ENCODE peak calls at places on chromosomes 11 and 22, in ten cellular contexts. C, F, Y, I, K, N, R, E, H and B are unnamed samples. For H3K4me1, the result is how much of the 10 kb centered on the place peaks cover.

GRCh38 chr22:23060612-23061400 is 9.5 kb upstream of the GNAZ start:
- DNase-seq in R (peak), E (peak), C (no peak), N (peak), H (no peak), I (no peak), K (no peak), F (no peak), Y (no peak), B (no peak)

GRCh38 chr22:31241200-31241599 is 29.1 kb downstream of the LIMK2 start:
- DNase-seq in H (no peak), N (peak), K (no peak), R (no peak), F (peak), E (no peak), C (no peak), I (no peak), Y (no peak), B (no peak)

GRCh38 chr11:12629601-12630313 is 44.5 kb upstream of the TEAD1 start:
- DNase-seq in N (no peak), H (no peak), K (no peak), C (peak), I (no peak), R (no peak), F (peak), Y (no peak), E (no peak), B (no peak)

GRCh38 chr22:24833881-24834495 is 28.0 kb downstream of the SGSM1 start:
- DNase-seq in C (no peak), I (no peak), K (no peak), R (no peak), N (no peak), F (no peak), H (no peak), Y (no peak), E (no peak), B (no peak)

GRCh38 chr11:125627236-125627910 is 2.4 kb downstream of the CHEK1 start:
- DNase-seq in C (peak), I (no peak), E (no peak), N (no peak), R (no peak), H (no peak), K (no peak), F (peak), Y (no peak), B (no peak)

GRCh38 chr22:23062616-23063538 is 7.4 kb upstream of the GNAZ start:
- DNase-seq in C (no peak), K (no peak), F (no peak), N (peak), H (no peak), I (no peak), R (peak), E (peak), Y (no peak), B (no peak)

GRCh38 chr11:122696662-122697061 is 41.1 kb downstream of the UBASH3B start:
- DNase-seq in N (peak), R (no peak), Y (no peak), H (no peak), K (no peak), I (no peak), C (no peak), E (no peak), F (no peak), B (no peak)

GRCh38 chr22:20651286-20651685 is 122.6 kb upstream of the SERPIND1 start:
- DNase-seq in I (no peak), Y (no peak), K (no peak), C (no peak), R (no peak), N (peak), H (no peak), E (no peak), F (no peak), B (no peak)

GRCh38 chr22:28027453-28028448 is 108.7 kb upstream of the PITPNB start:
- DNase-seq in I (no peak), N (no peak), E (no peak), R (no peak), Y (no peak), C (no peak), H (no peak), K (no peak), F (no peak), B (no peak)

GRCh38 chr22:39932918-39933649 is 27.1 kb upstream of the TMA7B start:
- DNase-seq in F (no peak), I (no peak), Y (peak), R (no peak), K (peak), C (peak), N (peak), E (peak), H (peak), B (no peak)

GRCh38 chr11:19734171-19734570 is 21.5 kb downstream of the NAV2 start:
- DNase-seq in Y (no peak), R (no peak), C (no peak), K (no peak), F (peak), I (no peak), E (no peak), N (no peak), H (no peak), B (no peak)

GRCh38 chr11:119190531-119190930 is 5.3 kb downstream of the NHERF4 start:
- DNase-seq in N (no peak), C (no peak), E (no peak), K (no peak), F (no peak), I (no peak), R (no peak), Y (no peak), H (no peak), B (no peak)

GRCh38 chr11:12133539-12134238 is 23.3 kb downstream of the MICAL2 start:
- DNase-seq in F (no peak), K (no peak), Y (no peak), C (no peak), I (no peak), N (no peak), H (no peak), R (no peak), E (no peak), B (no peak)

GRCh38 chr22:26590525-26590858 is 560 bp upstream of the TPST2 start:
- DNase-seq in E (no peak), Y (no peak), R (no peak), H (no peak), K (no peak), F (no peak), N (no peak), C (peak), I (no peak), B (no peak)

GRCh38 chr11:18699848-18700261 is 1.3 kb downstream of the TMEM86A start:
- DNase-seq in I (no peak), Y (no peak), C (no peak), N (no peak), R (peak), F (no peak), H (no peak), K (no peak), E (no peak), B (no peak)

GRCh38 chr22:27094633-27095308 is 437.4 kb downstream of the MIAT start:
- DNase-seq in C (no peak), I (no peak), Y (no peak), N (no peak), K (no peak), F (peak), H (no peak), R (no peak), E (no peak), B (no peak)

GRCh38 chr11:72583177-72583553 is 91.1 kb downstream of the PDE2A start:
- DNase-seq in K (no peak), Y (no peak), I (no peak), C (no peak), N (no peak), E (no peak), R (peak), F (no peak), H (no peak), B (no peak)

GRCh38 chr11:86117706-86118050 is 48.8 kb upstream of the PICALM start:
- DNase-seq in F (no peak), K (no peak), N (no peak), E (no peak), C (peak), Y (no peak), I (no peak), H (no peak), R (no peak), B (no peak)

GRCh38 chr22:37740455-37741311 is 43.8 kb downstream of the TRIOBP start:
- DNase-seq in I (no peak), C (no peak), K (no peak), N (no peak), R (no peak), E (no peak), F (no peak), Y (no peak), H (no peak), B (no peak)

GRCh38 chr11:125807909-125808308 is 20.0 kb downstream of the PATE3 start:
- DNase-seq in K (no peak), H (no peak), E (no peak), F (peak), Y (no peak), I (no peak), C (peak), N (no peak), R (no peak), B (no peak)

GRCh38 chr22:50604623-50605348 is 4.2 kb downstream of the MAPK8IP2 start:
- DNase-seq in C (no peak), N (no peak), I (peak), H (no peak), Y (no peak), R (no peak), E (no peak), K (no peak), F (no peak), B (no peak)

GRCh38 chr11:66653123-66653522 is 14.6 kb downstream of the RBM4 start:
- DNase-seq in R (no peak), Y (no peak), N (peak), K (no peak), C (no peak), I (no peak), H (no peak), F (peak), E (no peak), B (no peak)

GRCh38 chr22:35914357-35914664 is 114.3 kb downstream of the RBFOX2 start:
- DNase-seq in E (no peak), H (no peak), C (no peak), I (no peak), N (no peak), Y (no peak), K (no peak), R (no peak), F (no peak), B (no peak)

GRCh38 chr11:126102436-126102894 is 39.8 kb upstream of the CDON start:
- DNase-seq in K (peak), C (no peak), N (peak), I (peak), Y (no peak), F (peak), E (peak), H (no peak), R (no peak), B (no peak)

GRCh38 chr11:72821221-72821919 is 7.2 kb downstream of the ATG16L2 start:
- DNase-seq in N (peak), H (peak), F (no peak), I (no peak), E (peak), K (no peak), R (no peak), Y (no peak), C (no peak), B (no peak)

GRCh38 chr11:115990004-115990447 is 485.8 kb upstream of the CADM1 start:
- DNase-seq in F (no peak), R (no peak), E (no peak), C (no peak), N (peak), Y (no peak), H (peak), K (peak), I (no peak), B (no peak)

GRCh38 chr11:114179234-114179941 is 116.8 kb upstream of the NNMT start:
- DNase-seq in K (peak), Y (no peak), H (no peak), I (peak), C (no peak), E (peak), F (no peak), N (no peak), R (peak), B (peak)

GRCh38 chr11:62497132-62497915 is 49.3 kb downstream of the AHNAK start:
- DNase-seq in K (no peak), N (peak), I (no peak), E (peak), F (peak), Y (peak), R (no peak), H (peak), C (peak), B (no peak)

GRCh38 chr11:32437406-32438345 is 2.3 kb upstream of the WT1 start:
- DNase-seq in K (peak), N (no peak), E (no peak), F (no peak), R (no peak), Y (no peak), C (no peak), H (peak), I (no peak), B (no peak)

GRCh38 chr11:73242291-73243092 is 24.4 kb downstream of the P2RY2 start:
- DNase-seq in N (peak), Y (peak), E (peak), H (peak), I (peak), K (peak), C (peak), F (peak), R (peak), B (no peak)

GRCh38 chr22:42294034-42294985 is 23.9 kb upstream of the TCF20 start:
- DNase-seq in I (peak), F (peak), Y (no peak), E (peak), H (peak), N (peak), K (peak), R (no peak), C (peak), B (no peak)

GRCh38 chr11:61082161-61082870 is 20.0 kb upstream of the CD5 start:
- DNase-seq in Y (no peak), R (peak), K (no peak), C (no peak), I (no peak), N (no peak), F (no peak), E (no peak), H (no peak), B (no peak)

GRCh38 chr22:25650834-25651233 is 86.4 kb downstream of the GRK3 start:
- DNase-seq in R (no peak), Y (no peak), E (no peak), N (no peak), I (no peak), K (no peak), F (no peak), H (no peak), C (no peak), B (no peak)

GRCh38 chr11:86606849-86607481 is 65.5 kb downstream of the ME3 start:
- DNase-seq in I (no peak), K (no peak), R (no peak), Y (no peak), N (no peak), E (no peak), C (peak), F (peak), H (no peak), B (no peak)

GRCh38 chr11:17645190-17645970 is 74.0 kb upstream of the MYOD1 start:
- DNase-seq in E (no peak), I (no peak), Y (no peak), H (peak), K (no peak), F (no peak), C (no peak), R (no peak), N (no peak), B (no peak)

GRCh38 chr11:40491341-40491740 is 968.1 kb downstream of the LRRC4C start:
- DNase-seq in E (no peak), F (no peak), Y (no peak), I (no peak), R (no peak), H (no peak), C (no peak), N (no peak), K (no peak), B (no peak)

GRCh38 chr11:84524422-84525051 is 1102.6 kb downstream of the DLG2 start:
- DNase-seq in H (peak), K (no peak), R (no peak), N (no peak), F (peak), I (no peak), C (peak), E (no peak), Y (peak), B (no peak)

DNA sequence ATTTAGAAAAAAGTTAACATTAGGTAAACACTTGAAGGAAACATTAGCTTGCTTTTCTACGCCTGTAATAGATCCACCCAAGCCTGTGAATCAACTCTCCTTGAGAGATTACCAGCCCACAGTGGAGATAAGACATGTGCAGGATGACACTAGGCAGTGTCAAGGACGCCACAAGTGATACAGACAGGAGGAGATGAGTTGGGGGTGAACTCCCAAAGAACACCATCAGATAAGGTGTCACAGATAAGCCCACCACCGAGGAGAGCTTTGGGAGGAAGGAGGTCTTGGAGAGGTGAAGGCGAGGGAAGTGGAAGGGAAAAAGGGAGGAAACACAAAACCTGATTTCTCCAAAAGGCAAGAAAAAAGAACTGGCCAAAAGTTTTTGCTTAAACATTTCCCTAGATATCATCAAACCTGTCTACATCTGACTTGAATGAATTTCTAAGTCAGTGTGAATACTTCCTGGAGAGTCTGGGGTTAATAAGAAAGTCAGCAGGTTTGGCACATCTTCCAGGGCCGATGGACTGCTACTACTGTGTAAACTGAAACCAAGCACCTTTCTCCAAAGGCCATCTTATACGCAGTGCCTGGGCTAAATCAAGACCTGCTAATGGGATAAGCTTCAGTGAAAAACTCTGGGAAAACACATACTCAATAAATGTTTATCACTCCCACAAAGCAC is 15.5 kb downstream of the CLTCL1 start:
- DNase-seq in H (no peak), I (no peak), Y (no peak), E (peak), C (no peak), K (peak), F (no peak), R (no peak), N (peak), B (no peak)
- H3K27ac ChIP-seq in H (no peak), I (no peak), Y (peak), E (no peak), C (no peak), K (no peak), F (no peak), R (no peak), N (no peak), B (no peak)

GRCh38 chr11:128326791-128327190 is 260.6 kb downstream of the ETS1 start:
- DNase-seq in R (no peak), K (no peak), E (no peak), Y (no peak), F (no peak), I (no peak), H (no peak), N (no peak), C (no peak), B (no peak)

GRCh38 chr11:128324051-128324481 is 263.3 kb downstream of the ETS1 start:
- DNase-seq in R (no peak), K (no peak), Y (no peak), I (no peak), E (no peak), C (no peak), F (no peak), H (no peak), N (no peak), B (no peak)

GRCh38 chr11:128324531-128325141 is 262.7 kb downstream of the ETS1 start:
- DNase-seq in I (no peak), E (no peak), Y (no peak), R (no peak), H (no peak), C (no peak), N (no peak), F (no peak), K (peak), B (no peak)

GRCh38 chr11:128327274-128327673 is 260.1 kb downstream of the ETS1 start:
- DNase-seq in R (no peak), E (no peak), H (no peak), F (no peak), N (no peak), K (no peak), C (no peak), I (no peak), Y (no peak), B (no peak)

DNA sequence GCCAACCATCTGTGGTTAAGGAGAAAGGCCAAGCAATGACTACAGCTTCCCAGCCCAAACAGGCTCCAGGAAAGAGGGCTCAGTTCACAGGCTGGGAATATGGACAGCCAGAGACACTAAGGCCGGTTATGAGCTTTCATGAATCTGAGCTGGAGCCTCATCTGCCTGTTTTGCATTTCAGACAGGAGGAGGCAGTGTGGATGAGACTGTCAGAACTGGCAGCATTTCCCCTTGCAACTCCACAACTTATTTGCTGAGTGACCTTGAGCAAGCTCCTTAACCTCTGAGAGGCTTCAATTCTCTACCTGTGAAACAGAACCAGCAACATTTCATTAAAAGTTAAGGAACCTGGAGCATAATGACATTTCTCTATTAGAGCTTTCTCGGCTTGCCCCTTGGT is 264.0 kb downstream of the ETS1 start:
- DNase-seq in H (peak), K (peak), R (no peak), F (peak), C (no peak), I (no peak), N (no peak), Y (no peak), E (no peak), B (no peak)
- TF ChIP-seq CTCF in H (peak), K (peak), R (no peak), F (peak), C (peak), I (no peak), N (no peak), Y (no peak), E (no peak), B (no peak)

GRCh38 chr11:110131386-110132123 is 38.4 kb downstream of the ZC3H12C start:
- DNase-seq in H (peak), C (no peak), F (no peak), E (no peak), R (no peak), K (no peak), I (no peak), N (no peak), Y (no peak), B (no peak)
- H3K4me1 ChIP-seq in H (under half), C (under half), F (under half), E (under half), R (under half), K (under half), I (under half), N (under half), Y (under half), B (under half)

GRCh38 chr11:82980292-82980691 is 78.8 kb downstream of the DDIAS start:
- DNase-seq in I (no peak), Y (peak), E (no peak), K (no peak), F (peak), H (no peak), C (peak), N (no peak), R (no peak), B (no peak)
- H3K27ac ChIP-seq in I (no peak), Y (no peak), E (no peak), K (no peak), F (no peak), H (no peak), C (peak), N (no peak), R (peak), B (no peak)

GRCh38 chr11:34213366-34213765 is 107.9 kb downstream of the NAT10 start:
- DNase-seq in K (no peak), N (no peak), C (peak), F (peak), R (no peak), H (no peak), I (no peak), Y (peak), E (no peak), B (no peak)

GRCh38 chr11:34208266-34209135 is 103.1 kb downstream of the NAT10 start:
- DNase-seq in Y (peak), H (no peak), R (no peak), C (no peak), F (peak), I (no peak), K (no peak), E (no peak), N (peak), B (no peak)

GRCh38 chr11:34206598-34207300 is 101.3 kb downstream of the NAT10 start:
- DNase-seq in C (no peak), N (no peak), H (no peak), R (no peak), E (no peak), Y (no peak), K (peak), F (no peak), I (no peak), B (no peak)

GRCh38 chr11:34207487-34207886 is 102.1 kb downstream of the NAT10 start:
- DNase-seq in F (no peak), N (no peak), C (no peak), H (no peak), R (no peak), E (no peak), Y (no peak), I (no peak), K (no peak), B (no peak)

DNA sequence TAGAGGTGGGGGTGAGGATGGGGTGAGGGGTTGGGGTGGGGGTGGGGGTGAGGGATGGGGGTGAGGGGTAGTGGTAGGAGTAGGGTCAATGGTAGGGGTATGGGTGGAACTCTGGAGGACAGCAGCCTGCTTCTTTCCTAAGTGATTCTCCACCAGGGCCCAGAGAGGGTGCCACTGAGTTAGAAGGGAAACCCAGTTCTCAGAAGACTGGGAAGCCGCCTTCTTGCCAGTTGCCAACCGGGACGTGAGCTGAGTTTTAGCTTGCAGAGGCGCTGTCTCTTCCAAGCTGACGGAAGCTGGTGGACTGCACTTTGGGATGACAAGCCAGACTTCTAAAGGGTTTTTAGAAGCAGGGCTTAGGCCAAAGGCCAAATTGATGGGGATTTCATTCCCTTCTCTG is 104.4 kb downstream of the NAT10 start:
- DNase-seq in F (no peak), E (no peak), Y (no peak), I (no peak), N (no peak), C (no peak), K (no peak), H (peak), R (no peak), B (no peak)
- TF ChIP-seq CTCF in F (no peak), E (no peak), Y (no peak), I (no peak), N (no peak), C (no peak), K (no peak), H (peak), R (no peak), B (no peak)